ENCODE peak calls at places on chromosomes 16 and 17, in seven cellular contexts. Z is caudate nucleus; R is activated CD8-positive, alpha-beta memory T cell treated with anti-CD3 and anti-CD28 coated beads for 48 hours; B is RPMI8226; X is NCI-H2029 treated with DMSO at 0.1 percent for 48 hours; T is hypothalamus; A is stimulated activated CD8-positive, alpha-beta memory T cell treated with anti-CD3 and anti-CD28 coated beads, Interleukin-15, amount 100 ng/mL, for 24 hours. D is an unnamed sample.

GRCh38 chr17:80860703-80861359 is 130.8 kb upstream of the CHMP6 start:
- DNase-seq in Z (no peak), R (no peak), B (no peak), X (no peak), T (no peak), A (no peak), D (no peak)

GRCh38 chr17:83053779-83054451 is 25.5 kb upstream of the METRNL start:
- DNase-seq in Z (no peak), R (no peak), B (no peak), X (no peak), T (no peak), A (no peak), D (peak)

GRCh38 chr17:14268264-14268663 is 31.6 kb upstream of the CDRT15 start:
- DNase-seq in Z (no peak), R (no peak), B (no peak), X (no peak), T (no peak), A (no peak), D (no peak)

GRCh38 chr17:18186271-18186982 is 2.8 kb downstream of the ALKBH5 start:
- DNase-seq in Z (no peak), R (no peak), B (no peak), X (no peak), T (no peak), A (no peak), D (no peak)

GRCh38 chr16:58462997-58463891 is 36.7 kb upstream of the NDRG4 start:
- DNase-seq in Z (no peak), R (no peak), B (peak), X (no peak), T (no peak), A (no peak), D (no peak)

GRCh38 chr17:46108550-46109110 is 84.6 kb downstream of the KANSL1 start:
- DNase-seq in Z (no peak), R (no peak), B (no peak), X (no peak), T (no peak), A (no peak), D (no peak)

GRCh38 chr17:6043405-6043804 is 26.8 kb upstream of the WSCD1 start:
- DNase-seq in Z (no peak), R (no peak), B (no peak), X (no peak), T (no peak), A (no peak), D (no peak)

GRCh38 chr16:58177347-58177710 is 20.6 kb downstream of the CSNK2A2 start:
- DNase-seq in Z (no peak), R (no peak), B (no peak), X (no peak), T (no peak), A (no peak), D (no peak)

GRCh38 chr16:8851761-8852403 is 16.9 kb downstream of the CARHSP1 start:
- DNase-seq in Z (no peak), R (no peak), B (no peak), X (no peak), T (no peak), A (no peak), D (no peak)

GRCh38 chr17:12402963-12403622 is 262.6 kb upstream of the MYOCD start:
- DNase-seq in Z (no peak), R (no peak), B (no peak), X (no peak), T (no peak), A (no peak), D (no peak)

D was measured in activated naive CD4-positive, alpha-beta T cell treated with anti-CD3 and anti-CD28 coated beads, Interleukin-2, amount 50 U/mL, for 72 hours.